ENCODE peak calls at places on chromosomes 13 and 19, in nine cellular contexts. E is stimulated activated CD4-positive, alpha-beta T cell treated with anti-CD3 and anti-CD28 coated beads, Interleukin-4, amount 100 ng/mL, for 24 hours; A is HuH-7.5; H is neural progenitor cell; J is GM20000; Q is central memory CD4-positive, alpha-beta T cell; D is AG08396; O is amygdala; G is LHCN-M2. Z is an unnamed sample.

GRCh38 chr19:42065051-42065450 is 5.0 kb downstream of the GRIK5 start:
- DNase-seq in E (no peak), A (no peak), H (no peak), J (no peak), Q (no peak), D (no peak), O (no peak), G (no peak), Z (no peak)

GRCh38 chr19:10118960-10119359 is 739 bp downstream of the EIF3G start:
- DNase-seq in E (no peak), A (no peak), H (no peak), J (no peak), Q (no peak), D (no peak), O (no peak), G (peak; percentile 36), Z (no peak)

GRCh38 chr19:45154064-45154827 is 6.5 kb downstream of the NKPD1 start:
- DNase-seq in E (no peak), A (no peak), H (no peak), J (no peak), Q (no peak), D (peak; percentile 78), O (no peak), G (peak; percentile 79), Z (no peak)

GRCh38 chr13:97212540-97213146 is 9.5 kb upstream of the MBNL2 start:
- DNase-seq in E (no peak), A (no peak), H (no peak), J (no peak), Q (no peak), D (peak; percentile 37), O (no peak), G (peak; percentile 61), Z (peak; percentile 35)

GRCh38 chr13:33761744-33762143 is 56.2 kb upstream of the RFC3 start:
- DNase-seq in E (no peak), A (no peak), H (peak; percentile 26), J (no peak), Q (no peak), D (peak; percentile 8), O (no peak), G (peak; percentile 29), Z (no peak)

GRCh38 chr13:40916207-40916998 is 102.7 kb downstream of the ELF1 start:
- DNase-seq in E (no peak), A (no peak), H (no peak), J (no peak), Q (no peak), D (no peak), O (no peak), G (no peak), Z (no peak)

GRCh38 chr13:46126074-46126473 is 21.2 kb upstream of the CPB2 start:
- DNase-seq in E (no peak), A (no peak), H (no peak), J (no peak), Q (no peak), D (no peak), O (no peak), G (no peak), Z (no peak)

GRCh38 chr19:13839938-13840750 is 36.8 kb upstream of the NANOS3 start:
- DNase-seq in E (peak; percentile 51), A (no peak), H (no peak), J (no peak), Q (peak; percentile 50), D (peak; percentile 66), O (no peak), G (peak; percentile 72), Z (no peak)

GRCh38 chr13:113916330-113916815 is 52.5 kb upstream of the GAS6 start:
- DNase-seq in E (no peak), A (no peak), H (no peak), J (no peak), Q (no peak), D (no peak), O (no peak), G (peak; percentile 58), Z (no peak)

GRCh38 chr19:18663940-18664530 is 19.4 kb upstream of the CRTC1 start:
- DNase-seq in E (no peak), A (no peak), H (no peak), J (no peak), Q (no peak), D (no peak), O (no peak), G (no peak), Z (no peak)

GRCh38 chr19:35773020-35773809 is 2.1 kb upstream of the ARHGAP33 start:
- DNase-seq in E (no peak), A (no peak), H (no peak), J (no peak), Q (no peak), D (no peak), O (no peak), G (peak; percentile 12), Z (no peak)

GRCh38 chr13:97583884-97584497 is 150.0 kb downstream of the RAP2A start:
- DNase-seq in E (no peak), A (no peak), H (no peak), J (no peak), Q (no peak), D (no peak), O (no peak), G (no peak), Z (no peak)

GRCh38 chr19:31140717-31141116 is 208.5 kb downstream of the TSHZ3 start:
- DNase-seq in E (no peak), A (no peak), H (no peak), J (no peak), Q (no peak), D (no peak), O (no peak), G (peak; percentile 59), Z (no peak)

GRCh38 chr13:35840991-35841604 is 290.1 kb downstream of the DCLK1 start:
- DNase-seq in E (no peak), A (no peak), H (no peak), J (no peak), Q (no peak), D (no peak), O (no peak), G (peak; percentile 65), Z (peak; percentile 67)

GRCh38 chr19:5339470-5339949 is 1.1 kb downstream of the PTPRS start:
- DNase-seq in E (no peak), A (no peak), H (peak; percentile 42), J (peak; percentile 61), Q (no peak), D (no peak), O (no peak), G (no peak), Z (no peak)

GRCh38 chr13:97124237-97124636 is 97.9 kb upstream of the MBNL2 start:
- DNase-seq in E (no peak), A (no peak), H (no peak), J (no peak), Q (no peak), D (no peak), O (no peak), G (no peak), Z (no peak)

GRCh38 chr19:11587302-11587972 is 9.8 kb upstream of the ZNF627 start:
- DNase-seq in E (peak; percentile 82), A (peak; percentile 75), H (peak; percentile 80), J (peak; percentile 79), Q (peak; percentile 68), D (peak; percentile 84), O (peak; percentile 29), G (peak; percentile 62), Z (peak; percentile 46)

GRCh38 chr13:23876265-23876664 is 12.9 kb downstream of the MIPEP start:
- DNase-seq in E (no peak), A (no peak), H (peak; percentile 24), J (no peak), Q (no peak), D (peak; percentile 36), O (no peak), G (no peak), Z (no peak)

GRCh38 chr19:3024509-3024869 is 4.6 kb downstream of the TLE2 start:
- DNase-seq in E (peak; percentile 33), A (no peak), H (no peak), J (no peak), Q (no peak), D (no peak), O (no peak), G (no peak), Z (no peak)

GRCh38 chr13:22091222-22091970 is 420.5 kb downstream of the FGF9 start:
- DNase-seq in E (no peak), A (no peak), H (no peak), J (no peak), Q (no peak), D (peak; percentile 35), O (no peak), G (no peak), Z (no peak)

GRCh38 chr19:1411255-1412191 is 4.1 kb downstream of the DAZAP1 start:
- DNase-seq in E (no peak), A (no peak), H (no peak), J (no peak), Q (peak; percentile 43), D (peak; percentile 82), O (peak; percentile 57), G (peak; percentile 69), Z (peak; percentile 95)

GRCh38 chr13:42047561-42048322 is 706 bp upstream of the DGKH start:
- DNase-seq in E (peak; percentile 27), A (peak; percentile 57), H (peak; percentile 79), J (peak; percentile 79), Q (peak; percentile 10), D (peak; percentile 66), O (no peak), G (peak; percentile 65), Z (no peak)

GRCh38 chr13:37701306-37701705 is 102.7 kb upstream of the POSTN start:
- DNase-seq in E (no peak), A (no peak), H (no peak), J (no peak), Q (no peak), D (no peak), O (no peak), G (peak; percentile 52), Z (no peak)

GRCh38 chr19:38155453-38155852 is 68.6 kb downstream of the DPF1 start:
- DNase-seq in E (no peak), A (no peak), H (peak; percentile 25), J (no peak), Q (no peak), D (peak; percentile 51), O (no peak), G (peak; percentile 44), Z (no peak)